ENCODE peak calls at places on chromosomes 13 and 19, in four cellular contexts. B, C, D and Z are unnamed samples.

GRCh38 chr19:34480971-34481821 is at the start of gene WTIP:
- DNase-seq in B (peak), C (no peak), D (peak), Z (peak)

GRCh38 chr19:39363909-39364457 is 21.8 kb downstream of the SAMD4B start:
- DNase-seq in B (peak), C (no peak), D (peak), Z (no peak)

GRCh38 chr13:44107357-44108121 is 227.8 kb downstream of the LACC1 start:
- DNase-seq in B (no peak), C (no peak), D (no peak), Z (peak)

GRCh38 chr19:7981199-7981598 is 24.2 kb downstream of the ELAVL1 start:
- DNase-seq in B (no peak), C (no peak), D (no peak), Z (no peak)

GRCh38 chr13:22077205-22077683 is 406.4 kb downstream of the FGF9 start:
- DNase-seq in B (no peak), C (no peak), D (no peak), Z (no peak)

GRCh38 chr13:72541674-72542073 is 185.8 kb downstream of the MZT1 start:
- DNase-seq in B (no peak), C (no peak), D (no peak), Z (no peak)

GRCh38 chr19:28883241-28883693 is 329.7 kb downstream of the UQCRFS1 start:
- DNase-seq in B (peak), C (no peak), D (peak), Z (no peak)

GRCh38 chr19:12828494-12828893 is 5.9 kb downstream of the RTBDN start:
- DNase-seq in B (peak), C (no peak), D (no peak), Z (peak)

GRCh38 chr13:39451301-39451700 is 151.7 kb downstream of the LHFPL6 start:
- DNase-seq in B (peak), C (no peak), D (peak), Z (peak)

GRCh38 chr13:19567820-19568534 is 6.6 kb upstream of the TPTE2 start:
- DNase-seq in B (no peak), C (no peak), D (no peak), Z (no peak)

GRCh38 chr13:104318121-104318520 is 1251.9 kb upstream of the SLC10A2 start:
- DNase-seq in B (peak), C (no peak), D (no peak), Z (peak)

GRCh38 chr19:10683064-10683426 is 18.2 kb upstream of the QTRT1 start:
- DNase-seq in B (no peak), C (no peak), D (no peak), Z (no peak)

GRCh38 chr13:46903748-46904147 is 6.9 kb upstream of the HTR2A start:
- DNase-seq in B (peak), C (no peak), D (peak), Z (no peak)

GRCh38 chr19:1411255-1412191 is 4.1 kb downstream of the DAZAP1 start:
- DNase-seq in B (peak), C (peak), D (peak), Z (no peak)

GRCh38 chr19:21839966-21840365 is 4.0 kb upstream of the ZNF43 start:
- DNase-seq in B (no peak), C (no peak), D (no peak), Z (no peak)

GRCh38 chr19:912181-913079 is 589 bp downstream of the R3HDM4 start:
- DNase-seq in B (peak), C (peak), D (no peak), Z (peak)

GRCh38 chr19:44796701-44797115 is 12.2 kb upstream of the BCAM start:
- DNase-seq in B (peak), C (no peak), D (no peak), Z (no peak)

GRCh38 chr19:8334458-8335342 is 8.4 kb downstream of the KANK3 start:
- DNase-seq in B (peak), C (no peak), D (peak), Z (peak)

GRCh38 chr19:12840091-12841079 is 2.1 kb downstream of the MAST1 start:
- DNase-seq in B (peak), C (no peak), D (peak), Z (peak)

GRCh38 chr19:2628597-2628996 is 73.9 kb downstream of the GNG7 start:
- DNase-seq in B (no peak), C (no peak), D (no peak), Z (no peak)

GRCh38 chr19:13079542-13079986 is 23.1 kb downstream of the LYL1 start:
- DNase-seq in B (peak), C (no peak), D (peak), Z (peak)

GRCh38 chr19:19997656-19998268 is 41.5 kb downstream of the ZNF682 start:
- DNase-seq in B (no peak), C (peak), D (no peak), Z (no peak)

GRCh38 chr19:27909185-27909840 is 1303.6 kb downstream of the UQCRFS1 start:
- DNase-seq in B (no peak), C (no peak), D (no peak), Z (no peak)

GRCh38 chr13:113207890-113208423 is 512 bp downstream of the PCID2 start:
- DNase-seq in B (peak), C (no peak), D (peak), Z (peak)

GRCh38 chr13:52173373-52173772 is 14.0 kb upstream of the NEK3 start:
- DNase-seq in B (no peak), C (no peak), D (no peak), Z (no peak)

GRCh38 chr19:8146877-8147575 is 2.4 kb downstream of the FBN3 start:
- DNase-seq in B (no peak), C (no peak), D (no peak), Z (no peak)

GRCh38 chr19:46618670-46619231 is 6.1 kb downstream of the PTGIR start:
- DNase-seq in B (peak), C (peak), D (peak), Z (no peak)

GRCh38 chr19:18644144-18645034 is 7.6 kb downstream of the KLHL26 start:
- DNase-seq in B (no peak), C (no peak), D (no peak), Z (no peak)

GRCh38 chr19:3358919-3359849 is 7.2 kb upstream of the NFIC start:
- DNase-seq in B (peak), C (peak), D (peak), Z (peak)

GRCh38 chr19:47511128-47511517 is 3.7 kb downstream of the NAPA start:
- DNase-seq in B (peak), C (no peak), D (no peak), Z (no peak)

GRCh38 chr13:35789335-35790166 is 313.1 kb upstream of the MAB21L1 start:
- DNase-seq in B (peak), C (no peak), D (peak), Z (peak)

GRCh38 chr19:19447536-19448237 is 42.2 kb downstream of the GATAD2A start:
- DNase-seq in B (no peak), C (peak), D (peak), Z (no peak)

GRCh38 chr13:52411629-52412028 is 5.7 kb upstream of the THSD1 start:
- DNase-seq in B (no peak), C (no peak), D (peak), Z (peak)

GRCh38 chr13:110372676-110373075 is 65.6 kb downstream of the COL4A2 start:
- DNase-seq in B (no peak), C (no peak), D (no peak), Z (no peak)

GRCh38 chr19:22784051-22784450 is at the start of gene ZNF99:
- DNase-seq in B (no peak), C (no peak), D (no peak), Z (no peak)